ENCODE peak calls at places on chromosomes 11 and 22, in nine cellular contexts. T is WTC11; S is psoas muscle; R is activated naive CD8-positive, alpha-beta T cell treated with anti-CD3 and anti-CD28 coated beads, Interleukin-2, amount 50 U/mL, for 24 hours; B is naive B cell; F is RWPE2; G is CD4-positive, alpha-beta T cell; I is activated T-cell treated with anti-CD3 and anti-CD28 coated beads, Interleukin-2, amount 50 U/mL, for 72 hours; W is heart right ventricle. D is an unnamed sample.
A peak's percentile ranks its signal among the peaks of the same experiment; 100 is the strongest.

GRCh38 chr22:37223965-37224551 is 11.8 kb upstream of the SSTR3 start:
- ATAC-seq in T (no peak), S (no peak), R (peak; percentile 31), B (peak; percentile 80), F (no peak), G (peak; percentile 3), I (peak; percentile 10), W (no peak), D (peak; percentile 77)

GRCh38 chr22:46349238-46349637 is 13.7 kb downstream of the TRMU start:
- ATAC-seq in T (no peak), S (no peak), R (no peak), B (no peak), F (no peak), G (no peak), I (no peak), W (no peak), D (peak; percentile 79)

GRCh38 chr11:111633756-111634362 is 31.6 kb downstream of the SIK2 start:
- ATAC-seq in T (no peak), S (no peak), R (peak; percentile 46), B (no peak), F (peak; percentile 81), G (no peak), I (peak; percentile 40), W (no peak), D (no peak)

GRCh38 chr22:46413725-46414379 is 78.3 kb downstream of the TRMU start:
- ATAC-seq in T (no peak), S (no peak), R (no peak), B (no peak), F (no peak), G (no peak), I (no peak), W (no peak), D (no peak)

GRCh38 chr11:105265859-105266258 is 126.3 kb upstream of the CARD18 start:
- ATAC-seq in T (no peak), S (no peak), R (peak; percentile 49), B (no peak), F (peak; percentile 97), G (no peak), I (peak; percentile 56), W (no peak), D (no peak)

GRCh38 chr22:50012201-50013181 is at the start of gene IL17REL:
- ATAC-seq in T (no peak), S (no peak), R (no peak), B (no peak), F (no peak), G (no peak), I (no peak), W (no peak), D (no peak)

GRCh38 chr22:17412232-17412631 is 43.0 kb downstream of the CECR2 start:
- ATAC-seq in T (no peak), S (peak; percentile 58), R (no peak), B (no peak), F (no peak), G (no peak), I (no peak), W (no peak), D (no peak)

GRCh38 chr22:29726104-29726503 is 6.3 kb downstream of the CABP7 start:
- ATAC-seq in T (no peak), S (no peak), R (no peak), B (no peak), F (no peak), G (no peak), I (no peak), W (no peak), D (no peak)

GRCh38 chr22:45007247-45007945 is 2.4 kb downstream of the PHF21B start:
- ATAC-seq in T (peak; percentile 75), S (no peak), R (no peak), B (no peak), F (no peak), G (no peak), I (no peak), W (peak; percentile 32), D (no peak)

GRCh38 chr11:70423523-70424505 is 25.5 kb downstream of the CTTN start:
- ATAC-seq in T (peak; percentile 71), S (peak; percentile 19), R (peak; percentile 75), B (no peak), F (no peak), G (no peak), I (peak; percentile 85), W (peak; percentile 9), D (peak; percentile 58)

GRCh38 chr22:45540122-45540521 is 37.4 kb downstream of the FBLN1 start:
- ATAC-seq in T (no peak), S (no peak), R (no peak), B (no peak), F (no peak), G (no peak), I (no peak), W (no peak), D (no peak)

GRCh38 chr11:77442394-77443053 is 31.4 kb downstream of the PAK1 start:
- ATAC-seq in T (no peak), S (no peak), R (no peak), B (no peak), F (no peak), G (no peak), I (no peak), W (no peak), D (no peak)

GRCh38 chr11:91850533-91851305 is 373.9 kb upstream of the FAT3 start:
- ATAC-seq in T (peak; percentile 80), S (no peak), R (no peak), B (no peak), F (no peak), G (no peak), I (no peak), W (no peak), D (no peak)

GRCh38 chr11:19595499-19595839 is 117.2 kb upstream of the NAV2 start:
- ATAC-seq in T (no peak), S (no peak), R (no peak), B (no peak), F (no peak), G (no peak), I (no peak), W (no peak), D (no peak)

GRCh38 chr11:3160252-3161031 is 4.7 kb downstream of the OSBPL5 start:
- ATAC-seq in T (peak; percentile 87), S (peak; percentile 81), R (peak; percentile 48), B (no peak), F (peak; percentile 86), G (no peak), I (peak; percentile 33), W (peak; percentile 75), D (no peak)

GRCh38 chr11:17314904-17315426 is 36.6 kb upstream of the NCR3LG1 start:
- ATAC-seq in T (no peak), S (no peak), R (peak; percentile 69), B (no peak), F (no peak), G (no peak), I (peak; percentile 45), W (no peak), D (no peak)

GRCh38 chr22:29813563-29813962 is 24.5 kb downstream of the ASCC2 start:
- ATAC-seq in T (peak; percentile 51), S (peak; percentile 65), R (no peak), B (no peak), F (peak; percentile 52), G (no peak), I (no peak), W (no peak), D (no peak)

D was measured in stimulated activated memory B cell treated with anti-CD40 and anti-IgM and Interleukin-4, amounts not matched to agents 10 μg/mL and 1 μg/mL and 100 μg/mL, for 72 hours.